ENCODE peak calls at places on chromosome 16, in six cellular contexts. H is right lobe of liver, X is A549, V is K562, M is heart left ventricle, B is upper lobe of left lung. W is an unnamed sample.

GRCh38 chr16:81035975-81036750 is 521 bp downstream of the ATMIN start:
- ATAC-seq in H (peak; percentile 22), X (peak; percentile 46), V (peak; percentile 65), M (peak; percentile 43), B (no peak), W (peak; percentile 64)

GRCh38 chr16:47713225-47713595 is 252.1 kb downstream of the PHKB start:
- ATAC-seq in H (peak; percentile 71), X (peak; percentile 63), V (peak; percentile 72), M (peak; percentile 48), B (no peak), W (no peak)

GRCh38 chr16:64153718-64154117 is 968.1 kb downstream of the CDH11 start:
- ATAC-seq in H (no peak), X (no peak), V (no peak), M (no peak), B (no peak), W (no peak)

GRCh38 chr16:55817236-55817912 is 15.5 kb downstream of the CES1 start:
- ATAC-seq in H (no peak), X (no peak), V (no peak), M (no peak), B (no peak), W (no peak)

GRCh38 chr16:25020112-25020591 is 5.0 kb upstream of the ARHGAP17 start:
- ATAC-seq in H (no peak), X (no peak), V (no peak), M (no peak), B (no peak), W (no peak)

GRCh38 chr16:23528635-23529016 is 18.3 kb upstream of the GGA2 start:
- ATAC-seq in H (peak; percentile 12), X (no peak), V (no peak), M (no peak), B (no peak), W (no peak)

GRCh38 chr16:340370-341091 is 12.0 kb downstream of the AXIN1 start:
- ATAC-seq in H (no peak), X (peak; percentile 18), V (peak; percentile 23), M (no peak), B (no peak), W (no peak)

GRCh38 chr16:57679768-57680167 is 11.7 kb downstream of the ADGRG3 start:
- ATAC-seq in H (no peak), X (no peak), V (no peak), M (no peak), B (no peak), W (no peak)

GRCh38 chr16:2511128-2511785 is 2.5 kb upstream of the ATP6V0C start:
- ATAC-seq in H (no peak), X (no peak), V (peak; percentile 37), M (no peak), B (no peak), W (peak; percentile 48)

GRCh38 chr16:75566889-75567255 is 693 bp downstream of the GABARAPL2 start:
- ATAC-seq in H (peak; percentile 3), X (peak; percentile 13), V (peak; percentile 58), M (peak; percentile 31), B (no peak), W (no peak)

GRCh38 chr16:720507-720989 is 398 bp upstream of the ANTKMT start:
- ATAC-seq in H (peak; percentile 15), X (peak; percentile 66), V (peak; percentile 57), M (peak; percentile 50), B (no peak), W (peak; percentile 11)

GRCh38 chr16:79972053-79972704 is 371.6 kb upstream of the MAF start:
- ATAC-seq in H (peak; percentile 24), X (no peak), V (peak; percentile 87), M (peak; percentile 35), B (no peak), W (no peak)

GRCh38 chr16:2096853-2097620 is 38.7 kb downstream of the PKD1 start:
- ATAC-seq in H (no peak), X (no peak), V (no peak), M (peak; percentile 22), B (no peak), W (peak; percentile 11)

GRCh38 chr16:17313085-17313611 is 157.6 kb downstream of the XYLT1 start:
- ATAC-seq in H (peak; percentile 25), X (no peak), V (no peak), M (no peak), B (peak; percentile 64), W (peak; percentile 90)

GRCh38 chr16:11133344-11133921 is 122.6 kb downstream of the SOCS1 start:
- ATAC-seq in H (peak; percentile 72), X (peak; percentile 38), V (peak; percentile 50), M (peak; percentile 69), B (peak; percentile 78), W (peak; percentile 83)

GRCh38 chr16:24784121-24784520 is 54.7 kb downstream of the TNRC6A start:
- ATAC-seq in H (peak; percentile 76), X (no peak), V (no peak), M (no peak), B (no peak), W (no peak)

GRCh38 chr16:56300901-56301351 is 109.6 kb downstream of the GNAO1 start:
- ATAC-seq in H (no peak), X (peak; percentile 16), V (no peak), M (no peak), B (no peak), W (no peak)

GRCh38 chr16:64627781-64628180 is 494.1 kb downstream of the CDH11 start:
- ATAC-seq in H (no peak), X (no peak), V (no peak), M (peak; percentile 97), B (no peak), W (no peak)

GRCh38 chr16:72664122-72664479 is 383.8 kb downstream of the ZFHX3 start:
- ATAC-seq in H (no peak), X (peak; percentile 4), V (no peak), M (no peak), B (no peak), W (no peak)

GRCh38 chr16:84040823-84041391 is 1.7 kb downstream of the SLC38A8 start:
- ATAC-seq in H (no peak), X (no peak), V (no peak), M (no peak), B (no peak), W (no peak)

GRCh38 chr16:85894266-85894665 is 4.7 kb upstream of the IRF8 start:
- ATAC-seq in H (peak; percentile 39), X (no peak), V (no peak), M (no peak), B (no peak), W (no peak)

DNA sequence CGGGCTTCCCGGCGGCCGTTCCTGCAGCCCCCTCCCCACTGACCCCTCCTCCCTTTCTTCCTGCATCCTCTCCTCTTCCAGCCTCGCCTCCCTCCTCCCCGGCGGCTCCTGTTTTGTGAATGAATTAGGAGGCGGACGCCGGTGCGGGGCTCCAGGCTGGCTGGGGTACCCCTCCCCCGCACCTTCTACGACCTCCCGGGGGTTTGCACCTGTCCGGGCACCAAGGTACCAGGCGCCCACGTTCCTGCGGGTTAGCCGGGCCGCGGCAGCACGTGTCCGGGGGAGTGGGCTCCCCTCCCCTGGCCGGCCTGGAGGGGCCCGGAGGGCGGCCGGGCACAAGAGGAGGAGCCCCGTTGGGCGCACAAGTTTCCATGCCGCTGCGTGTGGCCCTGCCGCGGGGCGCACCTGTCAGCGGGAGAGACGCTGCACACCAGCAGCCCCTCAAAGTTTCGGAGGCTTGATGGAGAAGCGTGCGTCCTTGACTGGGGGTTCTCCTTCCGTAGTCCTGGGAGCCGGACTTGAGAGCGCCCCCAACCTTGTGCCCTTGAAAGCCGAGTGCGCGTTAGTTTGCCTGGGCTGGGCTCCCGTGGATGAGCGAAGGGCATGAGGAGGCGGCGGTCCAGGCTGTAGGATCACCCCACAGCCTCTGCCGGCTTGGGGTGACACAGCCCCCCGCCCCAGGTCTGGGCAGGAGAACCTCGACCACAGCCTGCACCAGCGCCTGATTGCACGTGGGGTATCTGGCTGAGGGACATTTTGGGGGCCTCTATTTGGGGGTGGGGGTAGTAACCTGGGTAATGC is 1.2 kb downstream of the HAS3 start:
- ATAC-seq in H (peak; percentile 9), X (peak; percentile 37), V (no peak), M (peak; percentile 2), B (no peak), W (no peak)
- TF ChIP-seq CTCF in H (no peak), X (peak; percentile 8), V (no peak), M (no peak), B (no peak), W (no peak)

DNA sequence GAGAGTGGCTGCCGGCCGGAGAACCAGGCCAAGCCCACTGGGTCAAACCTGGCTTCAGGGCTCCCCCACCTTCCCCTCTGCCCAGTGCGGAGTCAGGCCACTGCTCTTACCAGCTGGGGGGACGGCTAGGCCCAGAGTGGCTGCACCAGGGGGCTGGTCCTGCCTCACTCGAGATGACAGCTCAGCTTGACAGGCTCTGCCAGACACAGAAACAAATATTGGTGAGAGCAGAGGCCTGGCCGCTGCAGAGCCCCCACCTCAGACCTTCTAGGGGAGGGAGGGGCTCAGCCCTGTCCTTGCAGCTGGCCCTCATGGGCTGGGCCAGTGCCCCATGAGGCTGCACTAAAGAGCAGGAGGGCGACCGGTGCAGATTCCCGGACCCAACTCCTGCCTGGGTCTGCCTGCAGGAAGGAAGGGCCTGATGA is 4.5 kb downstream of the NUDT16L1 start:
- ATAC-seq in H (no peak), X (no peak), V (no peak), M (no peak), B (no peak), W (no peak)
- TF ChIP-seq POLR2A in H (no peak), X (no peak), V (no peak), M (no peak), B (no peak), W (no peak)

GRCh38 chr16:27516360-27516759 is 33.4 kb downstream of the GTF3C1 start:
- ATAC-seq in H (no peak), X (peak; percentile 30), V (no peak), M (no peak), B (no peak), W (no peak)

GRCh38 chr16:27515874-27516353 is 33.8 kb downstream of the GTF3C1 start:
- ATAC-seq in H (peak; percentile 35), X (peak; percentile 96), V (peak; percentile 88), M (peak; percentile 12), B (no peak), W (no peak)

GRCh38 chr16:27520982-27521673 is 28.6 kb downstream of the GTF3C1 start:
- ATAC-seq in H (peak; percentile 75), X (no peak), V (no peak), M (peak; percentile 92), B (peak; percentile 56), W (peak; percentile 89)

GRCh38 chr16:27514806-27515205 is 34.9 kb downstream of the GTF3C1 start:
- ATAC-seq in H (no peak), X (no peak), V (no peak), M (peak; percentile 51), B (no peak), W (no peak)

GRCh38 chr16:27518226-27518625 is 31.5 kb downstream of the GTF3C1 start:
- ATAC-seq in H (no peak), X (no peak), V (no peak), M (no peak), B (no peak), W (no peak)
- TF ChIP-seq CTCF in H (no peak), X (no peak), V (no peak), M (no peak), B (no peak), W (no peak)

DNA sequence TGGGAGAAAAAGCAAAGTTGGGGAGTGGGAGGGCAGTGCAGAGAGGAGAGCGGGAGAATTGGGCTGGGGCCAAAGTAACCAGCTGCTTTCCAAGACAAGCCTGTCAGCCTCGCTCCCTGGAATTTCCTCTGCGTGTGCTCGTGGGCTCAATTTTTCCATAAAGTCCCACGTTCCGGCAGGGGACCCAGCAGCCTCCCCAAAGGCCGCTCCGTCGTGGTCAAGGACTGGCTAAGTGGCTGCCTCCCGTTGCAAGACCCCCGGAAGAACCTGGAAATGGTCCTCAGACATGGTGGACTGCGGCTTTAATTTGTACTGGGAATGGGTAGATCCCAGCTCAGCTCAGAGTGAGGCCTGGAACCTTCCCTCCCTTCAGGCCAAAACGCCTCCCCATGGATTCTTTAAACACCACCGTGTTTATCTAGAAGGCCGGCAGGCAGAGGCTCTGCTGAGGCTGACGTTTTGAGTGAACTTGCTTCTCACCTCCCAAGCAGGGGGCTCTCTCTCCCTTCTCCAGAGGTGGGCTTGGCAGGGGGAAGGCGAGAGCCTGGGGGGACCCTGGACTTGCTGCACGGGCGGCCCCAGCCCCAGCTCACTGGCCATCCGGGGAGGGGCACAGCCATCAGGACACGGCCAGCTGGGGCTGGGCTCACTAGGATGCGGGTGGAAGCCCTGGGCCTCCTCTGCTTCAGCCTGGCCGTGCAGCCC is 190.0 kb downstream of the C16orf95 start:
- ATAC-seq in H (peak; percentile 18), X (peak; percentile 32), V (no peak), M (peak; percentile 28), B (no peak), W (no peak)
- TF ChIP-seq POLR2A in H (no peak), X (no peak), V (no peak), M (no peak), B (no peak), W (no peak)